ENCODE peak calls at places on chromosomes 11 and 22, in ten cellular contexts. G, U, X, L, B, S, K, R, D and Z are unnamed samples.

GRCh38 chr22:24501366-24502005 is 6.4 kb downstream of the UPB1 start:
- DNase-seq in G (no peak), U (no peak), X (no peak), L (no peak), B (no peak), S (peak; percentile 83), K (no peak), R (no peak), D (no peak), Z (no peak)

GRCh38 chr11:94599510-94599909 is 32.3 kb downstream of the PIWIL4 start:
- DNase-seq in G (no peak), U (no peak), X (no peak), L (no peak), B (no peak), S (no peak), K (no peak), R (no peak), D (no peak), Z (no peak)

GRCh38 chr11:101915811-101916291 is 471 bp downstream of the ANGPTL5 start:
- DNase-seq in G (no peak), U (peak; percentile 58), X (no peak), L (peak; percentile 34), B (peak; percentile 79), S (no peak), K (no peak), R (peak; percentile 36), D (no peak), Z (peak; percentile 66)

GRCh38 chr11:66106786-66107599 is 36.9 kb downstream of the PACS1 start:
- DNase-seq in G (no peak), U (no peak), X (no peak), L (no peak), B (no peak), S (no peak), K (no peak), R (no peak), D (no peak), Z (no peak)

GRCh38 chr11:45301537-45302246 is 15.6 kb upstream of the SYT13 start:
- DNase-seq in G (no peak), U (no peak), X (no peak), L (no peak), B (no peak), S (no peak), K (no peak), R (no peak), D (peak; percentile 41), Z (no peak)

GRCh38 chr22:21929253-21929652 is 23.4 kb downstream of the PPM1F start:
- DNase-seq in G (peak; percentile 44), U (no peak), X (no peak), L (no peak), B (no peak), S (peak; percentile 45), K (no peak), R (no peak), D (no peak), Z (no peak)

GRCh38 chr11:83241291-83241946 is 44.7 kb downstream of the CCDC90B start:
- DNase-seq in G (no peak), U (peak; percentile 42), X (peak; percentile 15), L (peak; percentile 28), B (peak; percentile 46), S (peak; percentile 89), K (no peak), R (peak; percentile 77), D (peak; percentile 41), Z (peak; percentile 30)

GRCh38 chr11:103731681-103732080 is 304.8 kb upstream of the DDI1 start:
- DNase-seq in G (no peak), U (no peak), X (no peak), L (no peak), B (no peak), S (no peak), K (no peak), R (peak; percentile 19), D (no peak), Z (no peak)

GRCh38 chr11:27921472-27921871 is 186.5 kb downstream of the KIF18A start:
- DNase-seq in G (no peak), U (no peak), X (no peak), L (no peak), B (no peak), S (no peak), K (no peak), R (peak; percentile 13), D (no peak), Z (no peak)

GRCh38 chr11:128691802-128692749 is 1.8 kb upstream of the FLI1 start:
- DNase-seq in G (no peak), U (no peak), X (no peak), L (no peak), B (peak; percentile 68), S (peak; percentile 79), K (no peak), R (no peak), D (no peak), Z (no peak)